ENCODE peak calls at places on chromosome 18, in four cellular contexts. G, L, Y and F are unnamed samples.

GRCh38 chr18:11654736-11655604 is 34.1 kb upstream of the GNAL start:
- DNase-seq in G (no peak), L (no peak), Y (no peak), F (peak; percentile 85)

GRCh38 chr18:56083097-56083865 is 495.3 kb upstream of the TCF4 start:
- DNase-seq in G (peak; percentile 74), L (no peak), Y (peak; percentile 78), F (peak; percentile 33)

GRCh38 chr18:22466608-22467390 is 49.1 kb upstream of the CTAGE1 start:
- DNase-seq in G (peak; percentile 89), L (no peak), Y (peak; percentile 92), F (peak; percentile 53)

GRCh38 chr18:76349067-76349715 is 145.9 kb downstream of the ZNF516 start:
- DNase-seq in G (peak; percentile 36), L (peak; percentile 32), Y (peak; percentile 48), F (no peak)

GRCh38 chr18:54386043-54386442 is 28.3 kb downstream of the C18orf54 start:
- DNase-seq in G (no peak), L (no peak), Y (no peak), F (no peak)

GRCh38 chr18:3283253-3283863 is 21.4 kb downstream of the MYL12B start:
- DNase-seq in G (no peak), L (no peak), Y (no peak), F (no peak)

GRCh38 chr18:37451239-37451825 is 114.3 kb downstream of the CELF4 start:
- DNase-seq in G (no peak), L (no peak), Y (no peak), F (peak; percentile 57)

GRCh38 chr18:68267583-68267982 is 447.3 kb downstream of the TMX3 start:
- DNase-seq in G (peak; percentile 70), L (no peak), Y (peak; percentile 81), F (no peak)

GRCh38 chr18:70523798-70524182 is 234.9 kb downstream of the SOCS6 start:
- DNase-seq in G (no peak), L (no peak), Y (no peak), F (no peak)

GRCh38 chr18:24786027-24786426 is 325.6 kb downstream of the HRH4 start:
- DNase-seq in G (no peak), L (no peak), Y (no peak), F (no peak)

GRCh38 chr18:5253910-5254309 is 41.6 kb downstream of the ZBTB14 start:
- DNase-seq in G (no peak), L (no peak), Y (no peak), F (no peak)

DNA sequence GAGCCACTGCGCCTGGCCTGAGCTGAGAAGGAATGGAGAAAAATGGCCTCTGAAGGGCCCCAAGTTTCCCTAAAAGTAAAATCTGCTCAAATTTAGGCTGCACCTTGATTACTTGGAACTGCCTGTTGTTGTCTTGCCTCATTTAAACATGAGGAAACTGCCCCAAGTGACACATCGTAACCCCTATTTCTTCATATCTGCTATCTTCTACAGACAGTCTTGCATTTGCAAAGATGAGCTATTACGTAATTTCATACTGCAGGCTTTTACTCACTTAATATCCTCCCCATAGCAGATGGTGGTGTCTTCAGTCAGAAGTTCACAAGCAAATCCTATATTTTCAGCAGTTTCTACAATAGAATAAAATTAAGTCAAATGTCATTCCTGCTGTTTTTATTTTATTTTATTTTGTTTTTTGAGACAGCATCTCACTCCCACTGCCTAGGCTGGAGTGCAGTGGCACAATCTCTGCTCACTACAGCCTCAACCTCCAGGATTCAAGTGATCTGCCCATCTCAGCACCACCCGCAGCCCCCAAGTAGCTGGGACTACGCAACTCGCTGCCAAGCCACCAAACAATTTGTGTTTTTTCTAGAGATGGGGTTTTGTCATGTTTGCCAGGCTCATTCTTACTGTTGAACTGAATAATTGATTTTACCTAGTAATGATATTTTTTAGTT is 45.3 kb upstream of the NARS1 start:
- DNase-seq in G (no peak), L (no peak), Y (peak; percentile 19), F (no peak)
- H3K27ac ChIP-seq in G (no peak overlapping the region), L (no peak overlapping the region), Y (no peak overlapping the region), F (peak overlapping the region; percentile 49)

GRCh38 chr18:74290831-74291770 is 662 bp downstream of the CYB5A start:
- DNase-seq in G (no peak), L (peak; percentile 1), Y (no peak), F (no peak)

GRCh38 chr18:74294526-74294925 is 2.8 kb upstream of the CYB5A start:
- DNase-seq in G (peak; percentile 37), L (no peak), Y (peak; percentile 58), F (no peak)

GRCh38 chr18:74289946-74290478 is 1.8 kb downstream of the CYB5A start:
- DNase-seq in G (no peak), L (no peak), Y (no peak), F (no peak)

GRCh38 chr18:74291771-74292540 is at the start of gene CYB5A:
- DNase-seq in G (peak; percentile 87), L (peak; percentile 99), Y (peak; percentile 92), F (peak; percentile 98)

DNA sequence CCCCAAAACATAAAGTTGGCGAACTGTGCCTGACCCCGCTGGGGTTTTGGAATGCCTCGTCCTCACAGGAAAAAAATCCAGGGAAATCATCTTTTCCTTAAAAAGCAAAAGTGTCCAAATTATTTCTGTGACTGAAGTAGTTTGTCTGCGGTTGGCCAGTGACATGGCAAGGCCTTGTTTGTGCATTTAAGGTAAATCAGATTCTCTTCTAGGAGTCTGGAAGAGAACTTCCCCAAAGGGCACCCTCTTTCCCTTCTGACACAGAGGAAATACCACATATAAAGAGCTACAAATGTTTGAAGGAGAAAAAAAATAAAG is 737 bp upstream of the CYB5A start:
- DNase-seq in G (no peak), L (no peak), Y (no peak), F (no peak)
- H3K27ac ChIP-seq in G (no peak overlapping the region), L (peak overlapping the region; percentile 25), Y (no peak overlapping the region), F (peak overlapping the region; percentile 74)

GRCh38 chr18:48770243-48770642 is 180.5 kb downstream of the SMAD7 start:
- DNase-seq in G (no peak), L (no peak), Y (no peak), F (no peak)
- H3K27ac ChIP-seq in G (no peak overlapping the region), L (no peak overlapping the region), Y (no peak overlapping the region), F (no peak overlapping the region)

GRCh38 chr18:9328776-9329175 is 5.8 kb upstream of the TWSG1 start:
- DNase-seq in G (no peak), L (no peak), Y (no peak), F (no peak)

GRCh38 chr18:9325716-9326115 is 8.9 kb upstream of the TWSG1 start:
- DNase-seq in G (no peak), L (no peak), Y (no peak), F (no peak)

GRCh38 chr18:9330419-9330818 is 4.2 kb upstream of the TWSG1 start:
- DNase-seq in G (no peak), L (no peak), Y (no peak), F (no peak)

GRCh38 chr18:9333441-9334350 is 877 bp upstream of the TWSG1 start:
- DNase-seq in G (no peak), L (no peak), Y (no peak), F (peak; percentile 81)

GRCh38 chr18:9329471-9329870 is 5.1 kb upstream of the TWSG1 start:
- DNase-seq in G (no peak), L (no peak), Y (no peak), F (no peak)
- H3K27ac ChIP-seq in G (no peak overlapping the region), L (no peak overlapping the region), Y (no peak overlapping the region), F (no peak overlapping the region)

GRCh38 chr18:58362829-58363231 is 266.1 kb downstream of the ALPK2 start:
- DNase-seq in G (no peak), L (no peak), Y (no peak), F (no peak)
- H3K27ac ChIP-seq in G (peak overlapping the region; percentile 95), L (no peak overlapping the region), Y (peak overlapping the region; percentile 89), F (peak overlapping the region; percentile 40)

GRCh38 chr18:7272268-7273049 is 41.6 kb downstream of the LRRC30 start:
- DNase-seq in G (peak; percentile 56), L (no peak), Y (peak; percentile 70), F (peak; percentile 81)
- H3K27ac ChIP-seq in G (no peak overlapping the region), L (no peak overlapping the region), Y (no peak overlapping the region), F (peak overlapping the region; percentile 83)

GRCh38 chr18:49561127-49561376 is 805 bp upstream of the LIPG start:
- DNase-seq in G (no peak), L (no peak), Y (peak; percentile 33), F (no peak)
- H3K27ac ChIP-seq in G (no peak overlapping the region), L (no peak overlapping the region), Y (no peak overlapping the region), F (no peak overlapping the region)